ENCODE peak calls at places on chromosome 15, in seven cellular contexts. D, C, F, Z, O, U and H are unnamed samples.

GRCh38 chr15:62506217-62506805 is 341.2 kb upstream of the C2CD4B start:
- DNase-seq in D (no peak), C (no peak), F (no peak), Z (peak), O (no peak), U (peak), H (no peak)

GRCh38 chr15:68656438-68656739 is 77.6 kb downstream of the CORO2B start:
- DNase-seq in D (no peak), C (no peak), F (no peak), Z (no peak), O (no peak), U (no peak), H (no peak)

GRCh38 chr15:63052961-63053698 is 10.6 kb downstream of the TPM1 start:
- DNase-seq in D (no peak), C (no peak), F (no peak), Z (no peak), O (no peak), U (peak), H (no peak)

GRCh38 chr15:63347074-63347859 is 34.4 kb downstream of the CA12 start:
- DNase-seq in D (no peak), C (no peak), F (no peak), Z (no peak), O (no peak), U (no peak), H (no peak)

GRCh38 chr15:65920825-65921309 is 51.6 kb downstream of the RAB11A start:
- DNase-seq in D (no peak), C (no peak), F (peak), Z (no peak), O (no peak), U (no peak), H (no peak)

GRCh38 chr15:38688761-38689160 is 124.1 kb upstream of the RASGRP1 start:
- DNase-seq in D (peak), C (no peak), F (no peak), Z (no peak), O (no peak), U (no peak), H (no peak)

GRCh38 chr15:41116872-41117242 is 777 bp upstream of the INO80 start:
- DNase-seq in D (no peak), C (no peak), F (no peak), Z (no peak), O (no peak), U (no peak), H (no peak)

GRCh38 chr15:43249699-43250203 is 17.0 kb downstream of the TGM5 start:
- DNase-seq in D (no peak), C (no peak), F (peak), Z (peak), O (no peak), U (no peak), H (no peak)

GRCh38 chr15:31358957-31359721 is 32.5 kb downstream of the KLF13 start:
- DNase-seq in D (no peak), C (no peak), F (no peak), Z (no peak), O (no peak), U (no peak), H (no peak)

GRCh38 chr15:101091080-101092017 is 160.5 kb downstream of the CHSY1 start:
- DNase-seq in D (no peak), C (no peak), F (no peak), Z (no peak), O (no peak), U (no peak), H (no peak)

GRCh38 chr15:82737975-82738374 is 28.3 kb upstream of the AP3B2 start:
- DNase-seq in D (no peak), C (no peak), F (no peak), Z (no peak), O (no peak), U (peak), H (no peak)

GRCh38 chr15:41207687-41208448 is 22.7 kb downstream of the EXD1 start:
- DNase-seq in D (no peak), C (no peak), F (no peak), Z (no peak), O (no peak), U (no peak), H (no peak)

GRCh38 chr15:60844431-60845174 is 365.7 kb upstream of the ICE2 start:
- DNase-seq in D (peak), C (no peak), F (no peak), Z (no peak), O (peak), U (no peak), H (no peak)

GRCh38 chr15:38312190-38312589 is 59.6 kb downstream of the SPRED1 start:
- DNase-seq in D (no peak), C (no peak), F (no peak), Z (no peak), O (no peak), U (no peak), H (no peak)

GRCh38 chr15:49620174-49620573 is 444 bp downstream of the FAM227B start:
- DNase-seq in D (no peak), C (no peak), F (no peak), Z (no peak), O (no peak), U (peak), H (no peak)

GRCh38 chr15:68492855-68493254 is 60.9 kb upstream of the ITGA11 start:
- DNase-seq in D (no peak), C (no peak), F (no peak), Z (no peak), O (no peak), U (peak), H (no peak)

GRCh38 chr15:80036067-80036466 is 23.4 kb upstream of the ZFAND6 start:
- DNase-seq in D (no peak), C (no peak), F (no peak), Z (no peak), O (no peak), U (no peak), H (no peak)

GRCh38 chr15:35705885-35706590 is 160.1 kb upstream of the DPH6 start:
- DNase-seq in D (no peak), C (no peak), F (no peak), Z (no peak), O (no peak), U (no peak), H (no peak)